ENCODE peak calls at places on chromosomes 3 and 15, in seven cellular contexts. One of them, this sample, is unnamed.
A peak's percentile ranks its signal among the peaks of the same experiment; 100 is the strongest.

GRCh38 chr3:9820944-9821343 is 10.9 kb downstream of the TTLL3 start:
- DNase-seq in adrenal gland: no peak
- DNase-seq in PC-3: peak; percentile 53
- DNase-seq in right lobe of liver: no peak
- DNase-seq in psoas muscle: no peak
- DNase-seq in CD4-positive, CD25-positive, alpha-beta regulatory T cell: peak; percentile 19
- DNase-seq in endothelial cell of umbilical vein: peak; percentile 18
- DNase-seq in this sample: no peak

GRCh38 chr3:139694542-139694941 is 16.8 kb upstream of the NMNAT3 start:
- DNase-seq in right lobe of liver: no peak
- DNase-seq in adrenal gland: no peak
- DNase-seq in psoas muscle: no peak
- DNase-seq in endothelial cell of umbilical vein: no peak
- DNase-seq in CD4-positive, CD25-positive, alpha-beta regulatory T cell: no peak
- DNase-seq in PC-3: no peak
- DNase-seq in this sample: no peak

GRCh38 chr3:160225181-160226025 is at the start of gene C3orf80:
- DNase-seq in PC-3: peak; percentile 52
- DNase-seq in psoas muscle: peak; percentile 43
- DNase-seq in right lobe of liver: peak; percentile 71
- DNase-seq in adrenal gland: no peak
- DNase-seq in endothelial cell of umbilical vein: peak; percentile 57
- DNase-seq in CD4-positive, CD25-positive, alpha-beta regulatory T cell: peak; percentile 66
- DNase-seq in this sample: peak; percentile 74

GRCh38 chr3:141399979-141400971 is 32.0 kb downstream of the ZBTB38 start:
- DNase-seq in endothelial cell of umbilical vein: no peak
- DNase-seq in psoas muscle: no peak
- DNase-seq in PC-3: no peak
- DNase-seq in adrenal gland: no peak
- DNase-seq in right lobe of liver: no peak
- DNase-seq in CD4-positive, CD25-positive, alpha-beta regulatory T cell: peak; percentile 18
- DNase-seq in this sample: no peak

GRCh38 chr3:63908081-63908736 is 4.0 kb downstream of the SCAANT1 start:
- DNase-seq in adrenal gland: no peak
- DNase-seq in endothelial cell of umbilical vein: peak; percentile 41
- DNase-seq in CD4-positive, CD25-positive, alpha-beta regulatory T cell: no peak
- DNase-seq in psoas muscle: no peak
- DNase-seq in right lobe of liver: no peak
- DNase-seq in PC-3: no peak
- DNase-seq in this sample: no peak

GRCh38 chr15:52183562-52184173 is 7.5 kb downstream of the GNB5 start:
- DNase-seq in adrenal gland: no peak
- DNase-seq in CD4-positive, CD25-positive, alpha-beta regulatory T cell: peak; percentile 25
- DNase-seq in PC-3: peak; percentile 51
- DNase-seq in right lobe of liver: no peak
- DNase-seq in psoas muscle: no peak
- DNase-seq in endothelial cell of umbilical vein: peak; percentile 51
- DNase-seq in this sample: no peak

GRCh38 chr15:73873889-73874511 is 636 bp downstream of the TBC1D21 start:
- DNase-seq in CD4-positive, CD25-positive, alpha-beta regulatory T cell: peak; percentile 64
- DNase-seq in endothelial cell of umbilical vein: peak; percentile 60
- DNase-seq in adrenal gland: peak; percentile 57
- DNase-seq in PC-3: peak; percentile 89
- DNase-seq in psoas muscle: no peak
- DNase-seq in right lobe of liver: no peak
- DNase-seq in this sample: no peak

GRCh38 chr3:55690161-55690560 is 203.1 kb upstream of the WNT5A start:
- DNase-seq in adrenal gland: no peak
- DNase-seq in PC-3: no peak
- DNase-seq in endothelial cell of umbilical vein: no peak
- DNase-seq in psoas muscle: no peak
- DNase-seq in right lobe of liver: no peak
- DNase-seq in CD4-positive, CD25-positive, alpha-beta regulatory T cell: no peak
- DNase-seq in this sample: no peak

GRCh38 chr3:28386049-28386448 is 37.4 kb upstream of the AZI2 start:
- DNase-seq in adrenal gland: no peak
- DNase-seq in endothelial cell of umbilical vein: no peak
- DNase-seq in CD4-positive, CD25-positive, alpha-beta regulatory T cell: no peak
- DNase-seq in PC-3: no peak
- DNase-seq in psoas muscle: no peak
- DNase-seq in right lobe of liver: no peak
- DNase-seq in this sample: no peak

GRCh38 chr15:85804481-85805165 is 9.9 kb upstream of the KLHL25 start:
- DNase-seq in psoas muscle: no peak
- DNase-seq in right lobe of liver: no peak
- DNase-seq in endothelial cell of umbilical vein: no peak
- DNase-seq in CD4-positive, CD25-positive, alpha-beta regulatory T cell: no peak
- DNase-seq in PC-3: no peak
- DNase-seq in adrenal gland: no peak
- DNase-seq in this sample: no peak

GRCh38 chr3:46959169-46959515 is 17.4 kb downstream of the CCDC12 start:
- DNase-seq in endothelial cell of umbilical vein: no peak
- DNase-seq in CD4-positive, CD25-positive, alpha-beta regulatory T cell: peak; percentile 35
- DNase-seq in psoas muscle: no peak
- DNase-seq in adrenal gland: no peak
- DNase-seq in right lobe of liver: no peak
- DNase-seq in PC-3: no peak
- DNase-seq in this sample: no peak

GRCh38 chr3:194577985-194578905 is 55.0 kb downstream of the TMEM44 start:
- DNase-seq in adrenal gland: peak; percentile 71
- DNase-seq in endothelial cell of umbilical vein: peak; percentile 89
- DNase-seq in right lobe of liver: peak; percentile 48
- DNase-seq in psoas muscle: peak; percentile 60
- DNase-seq in PC-3: peak; percentile 94
- DNase-seq in CD4-positive, CD25-positive, alpha-beta regulatory T cell: no peak
- DNase-seq in this sample: peak; percentile 40

GRCh38 chr3:14563946-14564539 is 23.9 kb upstream of the GRIP2 start:
- DNase-seq in psoas muscle: no peak
- DNase-seq in endothelial cell of umbilical vein: no peak
- DNase-seq in PC-3: no peak
- DNase-seq in adrenal gland: no peak
- DNase-seq in right lobe of liver: no peak
- DNase-seq in CD4-positive, CD25-positive, alpha-beta regulatory T cell: no peak
- DNase-seq in this sample: no peak

GRCh38 chr15:58770519-58770856 is 614 bp upstream of the MINDY2 start:
- DNase-seq in endothelial cell of umbilical vein: no peak
- DNase-seq in psoas muscle: no peak
- DNase-seq in CD4-positive, CD25-positive, alpha-beta regulatory T cell: peak; percentile 69
- DNase-seq in adrenal gland: no peak
- DNase-seq in PC-3: peak; percentile 61
- DNase-seq in right lobe of liver: no peak
- DNase-seq in this sample: no peak

GRCh38 chr3:2454865-2455264 is 356.2 kb downstream of the CNTN4 start:
- DNase-seq in adrenal gland: no peak
- DNase-seq in psoas muscle: no peak
- DNase-seq in PC-3: no peak
- DNase-seq in right lobe of liver: no peak
- DNase-seq in endothelial cell of umbilical vein: no peak
- DNase-seq in CD4-positive, CD25-positive, alpha-beta regulatory T cell: no peak
- DNase-seq in this sample: no peak

GRCh38 chr3:47617061-47618010 is 38.7 kb upstream of the CSPG5 start:
- DNase-seq in endothelial cell of umbilical vein: peak; percentile 67
- DNase-seq in CD4-positive, CD25-positive, alpha-beta regulatory T cell: no peak
- DNase-seq in PC-3: peak; percentile 83
- DNase-seq in adrenal gland: no peak
- DNase-seq in right lobe of liver: no peak
- DNase-seq in psoas muscle: no peak
- DNase-seq in this sample: no peak

GRCh38 chr3:4322635-4323034 is 19.5 kb downstream of the SETMAR start:
- DNase-seq in adrenal gland: no peak
- DNase-seq in right lobe of liver: no peak
- DNase-seq in CD4-positive, CD25-positive, alpha-beta regulatory T cell: no peak
- DNase-seq in endothelial cell of umbilical vein: no peak
- DNase-seq in psoas muscle: no peak
- DNase-seq in PC-3: peak; percentile 38
- DNase-seq in this sample: no peak

GRCh38 chr3:57910988-57911387 is 97.2 kb upstream of the FLNB start:
- DNase-seq in endothelial cell of umbilical vein: peak; percentile 43
- DNase-seq in adrenal gland: no peak
- DNase-seq in right lobe of liver: no peak
- DNase-seq in psoas muscle: no peak
- DNase-seq in PC-3: peak; percentile 53
- DNase-seq in CD4-positive, CD25-positive, alpha-beta regulatory T cell: peak; percentile 48
- DNase-seq in this sample: no peak

GRCh38 chr3:158771018-158771350 is 30.9 kb upstream of the MFSD1 start:
- DNase-seq in endothelial cell of umbilical vein: no peak
- DNase-seq in psoas muscle: no peak
- DNase-seq in PC-3: no peak
- DNase-seq in adrenal gland: no peak
- DNase-seq in right lobe of liver: no peak
- DNase-seq in CD4-positive, CD25-positive, alpha-beta regulatory T cell: no peak
- DNase-seq in this sample: no peak

GRCh38 chr3:62261121-62261520 is 112.2 kb downstream of the FEZF2 start:
- DNase-seq in endothelial cell of umbilical vein: no peak
- DNase-seq in PC-3: no peak
- DNase-seq in psoas muscle: no peak
- DNase-seq in CD4-positive, CD25-positive, alpha-beta regulatory T cell: no peak
- DNase-seq in adrenal gland: no peak
- DNase-seq in right lobe of liver: no peak
- DNase-seq in this sample: no peak

GRCh38 chr3:114861666-114862065 is 285.4 kb downstream of the ZBTB20 start:
- DNase-seq in adrenal gland: no peak
- DNase-seq in CD4-positive, CD25-positive, alpha-beta regulatory T cell: no peak
- DNase-seq in PC-3: no peak
- DNase-seq in endothelial cell of umbilical vein: no peak
- DNase-seq in psoas muscle: no peak
- DNase-seq in right lobe of liver: no peak
- DNase-seq in this sample: no peak

GRCh38 chr15:26691249-26691648 is 81.6 kb downstream of the GABRB3 start:
- DNase-seq in CD4-positive, CD25-positive, alpha-beta regulatory T cell: no peak
- DNase-seq in adrenal gland: no peak
- DNase-seq in psoas muscle: no peak
- DNase-seq in right lobe of liver: no peak
- DNase-seq in endothelial cell of umbilical vein: no peak
- DNase-seq in PC-3: no peak
- DNase-seq in this sample: no peak
- H3K9me3 ChIP-seq in CD4-positive, CD25-positive, alpha-beta regulatory T cell: peaks cover 5% of the 10 kb centered on the region
- H3K9me3 ChIP-seq in adrenal gland: no peaks in the 10 kb centered on the region
- H3K9me3 ChIP-seq in psoas muscle: peaks cover 7% of the 10 kb centered on the region
- H3K9me3 ChIP-seq in right lobe of liver: no peaks in the 10 kb centered on the region
- H3K9me3 ChIP-seq in endothelial cell of umbilical vein: peaks cover 8% of the 10 kb centered on the region
- H3K9me3 ChIP-seq in PC-3: peaks cover 7% of the 10 kb centered on the region
- H3K9me3 ChIP-seq in this sample: peaks cover 6% of the 10 kb centered on the region

GRCh38 chr15:68626739-68627138 is 47.9 kb downstream of the CORO2B start:
- DNase-seq in CD4-positive, CD25-positive, alpha-beta regulatory T cell: no peak
- DNase-seq in right lobe of liver: no peak
- DNase-seq in endothelial cell of umbilical vein: no peak
- DNase-seq in psoas muscle: no peak
- DNase-seq in adrenal gland: no peak
- DNase-seq in PC-3: peak; percentile 11
- DNase-seq in this sample: no peak

GRCh38 chr15:68627476-68627875 is 48.7 kb downstream of the CORO2B start:
- DNase-seq in PC-3: peak; percentile 29
- DNase-seq in adrenal gland: no peak
- DNase-seq in CD4-positive, CD25-positive, alpha-beta regulatory T cell: no peak
- DNase-seq in endothelial cell of umbilical vein: no peak
- DNase-seq in psoas muscle: no peak
- DNase-seq in right lobe of liver: no peak
- DNase-seq in this sample: no peak

GRCh38 chr15:68623301-68623892 is 44.6 kb downstream of the CORO2B start:
- DNase-seq in endothelial cell of umbilical vein: no peak
- DNase-seq in right lobe of liver: no peak
- DNase-seq in psoas muscle: no peak
- DNase-seq in adrenal gland: no peak
- DNase-seq in CD4-positive, CD25-positive, alpha-beta regulatory T cell: no peak
- DNase-seq in PC-3: no peak
- DNase-seq in this sample: no peak

GRCh38 chr15:68629519-68630204 is 50.9 kb downstream of the CORO2B start:
- DNase-seq in CD4-positive, CD25-positive, alpha-beta regulatory T cell: no peak
- DNase-seq in endothelial cell of umbilical vein: no peak
- DNase-seq in adrenal gland: no peak
- DNase-seq in PC-3: no peak
- DNase-seq in psoas muscle: no peak
- DNase-seq in right lobe of liver: no peak
- DNase-seq in this sample: no peak

GRCh38 chr15:68626283-68626682 is 47.5 kb downstream of the CORO2B start:
- DNase-seq in CD4-positive, CD25-positive, alpha-beta regulatory T cell: no peak
- DNase-seq in PC-3: no peak
- DNase-seq in psoas muscle: no peak
- DNase-seq in right lobe of liver: no peak
- DNase-seq in endothelial cell of umbilical vein: no peak
- DNase-seq in adrenal gland: no peak
- DNase-seq in this sample: no peak
- H3K4me1 ChIP-seq in CD4-positive, CD25-positive, alpha-beta regulatory T cell: no peaks in the 10 kb centered on the region
- H3K4me1 ChIP-seq in PC-3: peaks cover 4% of the 10 kb centered on the region
- H3K4me1 ChIP-seq in psoas muscle: peaks cover 4% of the 10 kb centered on the region
- H3K4me1 ChIP-seq in right lobe of liver: no peaks in the 10 kb centered on the region
- H3K4me1 ChIP-seq in endothelial cell of umbilical vein: no peaks in the 10 kb centered on the region
- H3K4me1 ChIP-seq in adrenal gland: no peaks in the 10 kb centered on the region
- H3K4me1 ChIP-seq in this sample: peaks cover 4% of the 10 kb centered on the region

GRCh38 chr3:12230406-12230805 is 58.5 kb upstream of the PPARG start:
- DNase-seq in endothelial cell of umbilical vein: no peak
- DNase-seq in psoas muscle: no peak
- DNase-seq in adrenal gland: no peak
- DNase-seq in right lobe of liver: no peak
- DNase-seq in PC-3: peak; percentile 52
- DNase-seq in CD4-positive, CD25-positive, alpha-beta regulatory T cell: no peak
- DNase-seq in this sample: no peak

GRCh38 chr3:12229144-12229871 is 59.6 kb upstream of the PPARG start:
- DNase-seq in CD4-positive, CD25-positive, alpha-beta regulatory T cell: no peak
- DNase-seq in endothelial cell of umbilical vein: no peak
- DNase-seq in psoas muscle: no peak
- DNase-seq in right lobe of liver: no peak
- DNase-seq in adrenal gland: no peak
- DNase-seq in PC-3: no peak
- DNase-seq in this sample: no peak

GRCh38 chr3:12231481-12231880 is 57.4 kb upstream of the PPARG start:
- DNase-seq in endothelial cell of umbilical vein: no peak
- DNase-seq in CD4-positive, CD25-positive, alpha-beta regulatory T cell: no peak
- DNase-seq in right lobe of liver: no peak
- DNase-seq in PC-3: no peak
- DNase-seq in adrenal gland: no peak
- DNase-seq in psoas muscle: no peak
- DNase-seq in this sample: no peak

GRCh38 chr3:12228461-12228860 is 60.4 kb upstream of the PPARG start:
- DNase-seq in right lobe of liver: no peak
- DNase-seq in adrenal gland: no peak
- DNase-seq in psoas muscle: no peak
- DNase-seq in CD4-positive, CD25-positive, alpha-beta regulatory T cell: no peak
- DNase-seq in PC-3: peak; percentile 36
- DNase-seq in endothelial cell of umbilical vein: no peak
- DNase-seq in this sample: no peak

DNA sequence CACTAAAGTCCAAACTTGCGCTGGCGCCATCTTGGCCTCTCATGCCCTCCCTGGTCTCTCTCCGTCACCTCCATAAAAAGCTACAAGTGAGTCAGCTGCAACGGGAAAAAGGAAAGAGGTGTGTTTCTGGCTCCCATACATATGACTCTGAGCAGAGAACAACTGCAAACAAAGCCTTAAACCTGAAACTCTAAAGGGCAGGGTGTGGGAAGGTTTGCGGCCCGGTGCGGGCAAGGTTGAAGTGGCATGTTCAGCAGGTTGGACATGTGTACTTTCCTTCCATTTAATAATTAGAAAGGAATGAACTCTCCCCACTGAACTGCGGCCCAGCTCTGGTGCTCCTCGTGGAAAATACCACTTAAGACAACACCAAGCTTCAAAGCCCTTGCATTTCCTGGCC is 59.0 kb upstream of the PPARG start:
- DNase-seq in PC-3: peak; percentile 94
- DNase-seq in CD4-positive, CD25-positive, alpha-beta regulatory T cell: no peak
- DNase-seq in psoas muscle: no peak
- DNase-seq in adrenal gland: no peak
- DNase-seq in right lobe of liver: no peak
- DNase-seq in endothelial cell of umbilical vein: no peak
- DNase-seq in this sample: no peak
- H3K27ac ChIP-seq in PC-3: peak overlapping the region; percentile 94
- H3K27ac ChIP-seq in CD4-positive, CD25-positive, alpha-beta regulatory T cell: no peak overlapping the region
- H3K27ac ChIP-seq in psoas muscle: no peak overlapping the region
- H3K27ac ChIP-seq in adrenal gland: no peak overlapping the region
- H3K27ac ChIP-seq in right lobe of liver: no peak overlapping the region
- H3K27ac ChIP-seq in endothelial cell of umbilical vein: no peak overlapping the region
- H3K27ac ChIP-seq in this sample: no peak overlapping the region

GRCh38 chr15:25106209-25106608 is 151.4 kb downstream of the SNRPN start:
- DNase-seq in PC-3: no peak
- DNase-seq in endothelial cell of umbilical vein: no peak
- DNase-seq in psoas muscle: no peak
- DNase-seq in right lobe of liver: no peak
- DNase-seq in adrenal gland: no peak
- DNase-seq in CD4-positive, CD25-positive, alpha-beta regulatory T cell: no peak
- DNase-seq in this sample: no peak
- H3K9me3 ChIP-seq in PC-3: peaks cover 17% of the 10 kb centered on the region
- H3K9me3 ChIP-seq in endothelial cell of umbilical vein: peaks cover 2% of the 10 kb centered on the region
- H3K9me3 ChIP-seq in psoas muscle: peaks cover 25% of the 10 kb centered on the region
- H3K9me3 ChIP-seq in right lobe of liver: peaks cover 5% of the 10 kb centered on the region
- H3K9me3 ChIP-seq in adrenal gland: no peaks in the 10 kb centered on the region
- H3K9me3 ChIP-seq in CD4-positive, CD25-positive, alpha-beta regulatory T cell: peaks cover 75% of the 10 kb centered on the region
- H3K9me3 ChIP-seq in this sample: no peaks in the 10 kb centered on the region

This sample was measured in heart left ventricle.